ENCODE peak calls at places on chromosomes 16 and 17, in six cellular contexts. S is epithelial cell of esophagus, C is prostate gland, V is thoracic aorta, J is HCT116, A is RWPE1. Q is an unnamed sample.

GRCh38 chr17:43416998-43417891 is 18.5 kb downstream of the ARL4D start:
- DNase-seq in J (no peak), V (no peak), C (peak), S (peak), A (peak), Q (no peak)

GRCh38 chr17:75812096-75813001 is 27.7 kb downstream of the UNK start:
- DNase-seq in V (no peak), S (no peak), J (no peak), C (no peak), A (no peak), Q (no peak)

GRCh38 chr17:63437287-63438091 is 8.6 kb downstream of the CYB561 start:
- DNase-seq in V (no peak), S (no peak), A (no peak), J (no peak), C (no peak), Q (no peak)

GRCh38 chr17:27353469-27354050 is 59.6 kb downstream of the WSB1 start:
- DNase-seq in V (peak), S (peak), J (peak), A (peak), C (peak), Q (peak)

GRCh38 chr16:87487361-87487924 is 5.4 kb downstream of the ZCCHC14 start:
- DNase-seq in S (peak), C (no peak), J (peak), V (no peak), A (peak), Q (no peak)

GRCh38 chr17:2608350-2608913 is 15.0 kb downstream of the PAFAH1B1 start:
- DNase-seq in S (no peak), C (no peak), A (no peak), V (no peak), J (no peak), Q (no peak)

GRCh38 chr16:75238853-75239371 is 12.5 kb downstream of the BCAR1 start:
- DNase-seq in A (no peak), V (no peak), C (no peak), J (no peak), S (no peak), Q (no peak)

GRCh38 chr16:30351586-30352419 is 3.3 kb downstream of the CD2BP2 start:
- DNase-seq in S (no peak), J (peak), V (peak), A (no peak), C (peak), Q (peak)

GRCh38 chr17:64357191-64357981 is 33.3 kb downstream of the PECAM1 start:
- DNase-seq in J (no peak), S (peak), A (peak), V (no peak), C (no peak), Q (no peak)

GRCh38 chr16:13298676-13299075 is 397.3 kb downstream of the SHISA9 start:
- DNase-seq in V (no peak), A (no peak), C (no peak), S (no peak), J (no peak), Q (no peak)

GRCh38 chr17:35089846-35090193 is 26.3 kb upstream of the RFFL start:
- DNase-seq in V (no peak), S (peak), C (no peak), A (peak), J (no peak), Q (no peak)

GRCh38 chr17:44203731-44204452 is 4.2 kb upstream of the ATXN7L3 start:
- DNase-seq in V (no peak), A (no peak), S (peak), C (no peak), J (no peak), Q (no peak)

GRCh38 chr16:86986136-86986535 is 331.1 kb downstream of the C16orf95 start:
- DNase-seq in V (no peak), S (no peak), J (no peak), C (no peak), A (no peak), Q (no peak)

GRCh38 chr17:31446195-31446967 is 54.9 kb downstream of the RAB11FIP4 start:
- DNase-seq in A (no peak), J (no peak), V (no peak), C (no peak), S (peak), Q (no peak)

GRCh38 chr17:32671891-32672290 is 185.1 kb downstream of the CDK5R1 start:
- DNase-seq in A (no peak), C (no peak), S (peak), V (no peak), J (no peak), Q (peak)

GRCh38 chr16:14097182-14097951 is 26.2 kb downstream of the MRTFB start:
- DNase-seq in A (peak), V (no peak), S (peak), C (peak), J (peak), Q (peak)

GRCh38 chr16:2046889-2047329 is 725 bp downstream of the NTHL1 start:
- DNase-seq in S (no peak), J (no peak), V (no peak), C (no peak), A (no peak), Q (no peak)

GRCh38 chr17:30589431-30589830 is 112.2 kb downstream of the GOSR1 start:
- DNase-seq in A (no peak), V (no peak), C (no peak), S (no peak), J (no peak), Q (no peak)

GRCh38 chr16:4909825-4910224 is 27.1 kb downstream of the PPL start:
- DNase-seq in C (no peak), S (peak), A (no peak), V (no peak), J (no peak), Q (no peak)

GRCh38 chr16:51392651-51393187 is 241.6 kb upstream of the SALL1 start:
- DNase-seq in S (peak), A (no peak), C (no peak), J (no peak), V (no peak), Q (no peak)

GRCh38 chr17:81712468-81713003 is 452 bp downstream of the SLC25A10 start:
- DNase-seq in A (no peak), S (peak), V (no peak), J (no peak), C (peak), Q (no peak)

GRCh38 chr17:6413073-6413472 is 21.8 kb downstream of the AIPL1 start:
- DNase-seq in V (no peak), S (peak), J (peak), C (no peak), A (peak), Q (peak)

GRCh38 chr17:5283531-5284315 is 1.6 kb downstream of the RABEP1 start:
- DNase-seq in J (no peak), C (no peak), S (peak), A (no peak), V (no peak), Q (no peak)

GRCh38 chr16:23072769-23073549 is 76.3 kb downstream of the USP31 start:
- DNase-seq in C (no peak), J (no peak), A (peak), V (no peak), S (peak), Q (no peak)

GRCh38 chr16:83882118-83882879 is 16.6 kb upstream of the MLYCD start:
- DNase-seq in J (no peak), C (no peak), A (no peak), S (no peak), V (no peak), Q (no peak)

GRCh38 chr17:59848778-59849177 is 44.0 kb downstream of the TUBD1 start:
- DNase-seq in S (peak), A (no peak), C (no peak), J (no peak), V (no peak), Q (no peak)

GRCh38 chr17:42928714-42929496 is 28.3 kb downstream of the G6PC1 start:
- DNase-seq in C (peak), A (peak), V (peak), J (peak), S (peak), Q (no peak)

GRCh38 chr16:46729326-46729995 is 18.7 kb downstream of the MYLK3 start:
- DNase-seq in A (no peak), V (no peak), J (no peak), S (no peak), C (no peak), Q (no peak)

GRCh38 chr16:1493746-1494094 is 560 bp downstream of the TELO2 start:
- DNase-seq in C (no peak), A (peak), V (no peak), S (no peak), J (no peak), Q (no peak)

GRCh38 chr16:3865241-3865640 is 15.3 kb downstream of the CREBBP start:
- DNase-seq in A (no peak), V (no peak), J (no peak), S (no peak), C (no peak), Q (no peak)

GRCh38 chr17:6070280-6070894 is at the start of gene WSCD1:
- DNase-seq in V (no peak), J (no peak), S (no peak), A (no peak), C (no peak), Q (no peak)

GRCh38 chr17:31525801-31526549 is 134.5 kb downstream of the RAB11FIP4 start:
- DNase-seq in V (no peak), A (no peak), J (no peak), S (no peak), C (no peak), Q (no peak)

GRCh38 chr17:7626956-7627249 is 718 bp downstream of the SAT2 start:
- DNase-seq in A (no peak), S (no peak), C (no peak), V (no peak), J (no peak), Q (no peak)

GRCh38 chr16:82031116-82032084 is 3.7 kb upstream of the HSD17B2 start:
- DNase-seq in S (peak), V (no peak), J (peak), C (peak), A (peak), Q (peak)

GRCh38 chr16:396605-397004 is 394 bp upstream of the NME4 start:
- DNase-seq in V (no peak), J (no peak), A (no peak), C (no peak), S (peak), Q (no peak)

GRCh38 chr17:21194688-21195087 is 19.3 kb downstream of the TMEM11 start:
- DNase-seq in A (no peak), S (peak), J (no peak), C (peak), V (no peak), Q (no peak)

GRCh38 chr17:40480501-40481003 is 20.9 kb downstream of the TNS4 start:
- DNase-seq in S (peak), A (peak), C (no peak), J (no peak), V (no peak), Q (no peak)

GRCh38 chr17:56148333-56148732 is 4.9 kb upstream of the ANKFN1 start:
- DNase-seq in S (no peak), V (no peak), J (no peak), C (no peak), A (no peak), Q (no peak)

GRCh38 chr17:43584666-43585102 is 38.5 kb upstream of the ETV4 start:
- DNase-seq in J (no peak), V (no peak), S (no peak), C (no peak), A (no peak), Q (no peak)

GRCh38 chr17:74759941-74760340 is 11.5 kb downstream of the NHERF1 start:
- DNase-seq in A (peak), V (no peak), S (peak), C (peak), J (no peak), Q (peak)

GRCh38 chr17:74758846-74759163 is 10.4 kb downstream of the NHERF1 start:
- DNase-seq in A (peak), V (no peak), C (peak), J (no peak), S (peak), Q (no peak)

GRCh38 chr17:74757931-74758845 is 9.8 kb downstream of the NHERF1 start:
- DNase-seq in S (peak), A (peak), C (peak), V (no peak), J (no peak), Q (peak)

GRCh38 chr17:74760404-74761105 is 12.1 kb downstream of the NHERF1 start:
- DNase-seq in C (peak), V (no peak), A (peak), J (no peak), S (peak), Q (peak)

DNA sequence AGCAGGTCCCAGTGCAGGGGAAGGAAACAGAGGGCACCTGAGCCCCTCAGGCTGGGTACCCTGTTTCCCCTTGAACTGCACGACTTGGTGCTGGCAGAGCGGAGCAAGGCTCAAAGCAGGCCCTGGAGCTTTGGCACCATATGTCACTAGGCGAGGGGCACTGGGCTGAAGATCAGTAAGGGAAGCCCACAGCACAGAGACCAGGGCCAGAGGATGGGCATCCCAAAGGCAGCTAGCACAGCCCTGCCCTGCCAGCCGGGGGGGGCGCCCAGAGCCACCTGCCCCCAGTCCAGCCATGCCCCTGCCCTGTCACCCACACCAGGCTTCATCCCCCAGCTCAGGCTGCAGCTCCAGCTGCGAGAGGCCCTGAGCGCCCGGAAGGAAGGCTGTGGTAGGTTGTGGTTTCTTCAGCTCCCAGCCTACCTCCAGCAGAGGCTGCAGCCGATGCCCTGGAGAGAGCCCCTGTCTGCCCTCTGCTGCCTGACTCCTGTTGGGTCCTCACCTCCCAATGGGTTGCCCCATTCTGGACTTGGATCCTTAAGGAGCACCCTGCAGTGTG is 10.9 kb downstream of the NHERF1 start:
- DNase-seq in V (no peak), A (no peak), S (no peak), J (no peak), C (no peak), Q (no peak)
- TF ChIP-seq CTCF in V (no peak), A (no peak), S (no peak), J (no peak), C (no peak), Q (no peak)

DNA sequence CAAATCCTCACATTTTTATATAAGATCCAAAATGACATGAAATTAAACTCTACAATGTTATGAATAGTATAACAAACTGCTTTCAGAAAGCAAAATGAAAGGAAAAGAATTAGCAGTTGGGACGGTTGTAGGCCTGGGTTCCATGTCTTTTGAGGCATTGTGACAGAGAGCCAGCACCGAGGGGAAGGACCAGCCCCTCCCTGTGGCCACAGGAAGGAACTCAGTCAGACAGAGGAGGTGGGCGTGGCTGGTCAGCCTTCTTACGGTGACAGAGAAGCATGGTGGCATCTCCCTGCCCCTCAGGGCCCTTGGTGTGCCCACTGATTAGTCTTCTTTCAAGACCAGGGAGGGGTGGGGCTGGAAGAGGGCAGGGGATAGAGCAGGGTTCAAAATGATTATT is 5.7 kb downstream of the ZNF319 start:
- DNase-seq in S (peak), A (no peak), J (peak), C (no peak), V (no peak), Q (no peak)
- TF ChIP-seq CTCF in S (peak), A (no peak), J (peak), C (no peak), V (no peak), Q (peak)

GRCh38 chr16:56281256-56281805 is 90.0 kb downstream of the GNAO1 start:
- DNase-seq in C (no peak), V (no peak), J (no peak), A (peak), S (peak), Q (no peak)
- TF ChIP-seq CTCF in C (no peak), V (no peak), J (peak), A (no peak), S (peak), Q (peak)

GRCh38 chr17:38674013-38674748 is 576 bp downstream of the EPOP start:
- DNase-seq in J (no peak), C (no peak), V (no peak), A (no peak), S (no peak), Q (no peak)
- TF ChIP-seq CTCF in J (peak), C (no peak), V (no peak), A (peak), S (no peak), Q (peak)

GRCh38 chr16:85557083-85557975 is 55.8 kb upstream of the GSE1 start:
- DNase-seq in C (no peak), V (no peak), S (peak), J (no peak), A (peak), Q (no peak)
- TF ChIP-seq CTCF in C (no peak), V (peak), S (no peak), J (peak), A (peak), Q (no peak)

GRCh38 chr16:67256701-67257230 is 8.0 kb downstream of the SLC9A5 start:
- DNase-seq in V (no peak), S (no peak), C (no peak), J (no peak), A (no peak), Q (no peak)

GRCh38 chr16:67260426-67261063 is 11.8 kb downstream of the SLC9A5 start:
- DNase-seq in A (no peak), V (no peak), C (peak), J (no peak), S (peak), Q (no peak)

GRCh38 chr16:67258160-67258835 is 9.5 kb downstream of the SLC9A5 start:
- DNase-seq in V (no peak), J (no peak), C (no peak), S (no peak), A (no peak), Q (no peak)

GRCh38 chr16:67257486-67258159 is 8.8 kb downstream of the SLC9A5 start:
- DNase-seq in V (no peak), S (no peak), J (no peak), A (no peak), C (no peak), Q (no peak)

GRCh38 chr16:67259705-67260104 is 10.9 kb downstream of the SLC9A5 start:
- DNase-seq in S (no peak), V (no peak), J (no peak), C (no peak), A (no peak), Q (no peak)
- TF ChIP-seq CTCF in S (no peak), V (no peak), J (no peak), C (no peak), A (no peak), Q (no peak)

GRCh38 chr17:3944485-3945388 is 19.5 kb downstream of the ATP2A3 start:
- DNase-seq in C (peak), V (no peak), A (peak), S (peak), J (peak), Q (no peak)
- TF ChIP-seq CTCF in C (no peak), V (no peak), A (no peak), S (no peak), J (no peak), Q (no peak)